ENCODE peak calls at places on chromosomes 13 and 19, in nine cellular contexts. J, P, X, N, M, S, F, Z and Q are unnamed samples.

GRCh38 chr19:2039082-2039958 is 11.7 kb downstream of the MKNK2 start:
- DNase-seq in J (no peak), S (no peak), M (no peak), Z (no peak), X (no peak), N (peak), F (no peak), P (no peak), Q (no peak)

GRCh38 chr13:94198666-94199065 is 280.8 kb downstream of the DCT start:
- DNase-seq in J (no peak), S (no peak), P (peak), X (no peak), F (no peak), N (no peak), M (peak), Z (no peak), Q (no peak)

GRCh38 chr19:2332341-2333026 is 4.0 kb downstream of the SPPL2B start:
- DNase-seq in J (no peak), M (no peak), S (peak), N (no peak), F (no peak), X (no peak), P (peak), Z (no peak), Q (no peak)

GRCh38 chr13:36355632-36356031 is 9.4 kb upstream of the SPART start:
- DNase-seq in P (no peak), M (no peak), X (no peak), S (no peak), N (no peak), J (no peak), Z (no peak), F (no peak), Q (no peak)

GRCh38 chr19:33374406-33374703 is 846 bp downstream of the CEBPG start:
- DNase-seq in N (no peak), S (no peak), M (no peak), Z (no peak), J (no peak), P (peak), F (peak), X (peak), Q (no peak)

GRCh38 chr19:10706990-10707389 is 5.8 kb downstream of the QTRT1 start:
- DNase-seq in S (no peak), P (no peak), M (no peak), F (no peak), N (no peak), Z (no peak), J (no peak), X (no peak), Q (no peak)

GRCh38 chr13:90445179-90445578 is 902.3 kb upstream of the MIR17HG start:
- DNase-seq in M (peak), F (peak), Z (peak), J (peak), X (peak), N (no peak), P (peak), S (no peak), Q (peak)

GRCh38 chr13:24251525-24251924 is 57.9 kb upstream of the C1QTNF9 start:
- DNase-seq in S (peak), Z (no peak), J (no peak), M (no peak), F (no peak), P (no peak), N (no peak), X (no peak), Q (no peak)

GRCh38 chr13:112783135-112783945 is 93.5 kb downstream of the ATP11A start:
- DNase-seq in S (no peak), N (no peak), F (peak), X (peak), Z (no peak), P (no peak), M (peak), J (peak), Q (no peak)

GRCh38 chr13:113057084-113057483 is 48.5 kb upstream of the F7 start:
- DNase-seq in N (no peak), M (no peak), J (no peak), X (no peak), S (no peak), Z (no peak), F (no peak), P (no peak), Q (no peak)

GRCh38 chr13:32264407-32264806 is 50.8 kb downstream of the ZAR1L start:
- DNase-seq in S (peak), X (peak), N (no peak), F (peak), M (peak), Z (peak), P (peak), J (peak), Q (no peak)

GRCh38 chr19:14090509-14091085 is at the start of gene SAMD1:
- DNase-seq in Z (peak), P (peak), N (peak), F (peak), S (peak), X (peak), M (peak), J (peak), Q (no peak)

GRCh38 chr19:30423481-30423880 is 51.3 kb downstream of the ZNF536 start:
- DNase-seq in P (no peak), M (no peak), J (no peak), Z (no peak), F (no peak), X (no peak), S (no peak), N (no peak), Q (no peak)

GRCh38 chr13:40672310-40673060 is 6.0 kb upstream of the FOXO1 start:
- DNase-seq in X (peak), N (no peak), F (peak), P (peak), M (peak), Z (peak), J (peak), S (no peak), Q (peak)

GRCh38 chr19:47109541-47110375 is 3.8 kb downstream of the ZC3H4 start:
- DNase-seq in J (peak), X (peak), P (peak), F (peak), S (peak), Z (peak), N (no peak), M (peak), Q (peak)

GRCh38 chr13:99963832-99964339 is 7.7 kb downstream of the ZIC5 start:
- DNase-seq in Z (no peak), X (no peak), S (no peak), J (no peak), P (no peak), M (no peak), F (no peak), N (no peak), Q (no peak)

GRCh38 chr19:39155741-39156140 is 30.2 kb downstream of the PAK4 start:
- DNase-seq in F (no peak), N (no peak), Z (no peak), S (no peak), P (no peak), J (no peak), X (no peak), M (no peak), Q (no peak)

GRCh38 chr19:9406798-9407352 is 28.5 kb downstream of the ZNF266 start:
- DNase-seq in Z (no peak), N (peak), X (peak), F (peak), J (peak), S (peak), P (peak), M (peak), Q (peak)

GRCh38 chr19:50565984-50566903 is 2.0 kb downstream of the LRRC4B start:
- DNase-seq in P (peak), J (no peak), M (no peak), X (no peak), N (no peak), F (no peak), S (no peak), Z (no peak), Q (no peak)

GRCh38 chr13:21043898-21044297 is 17.5 kb downstream of the LATS2 start:
- DNase-seq in X (peak), Z (no peak), N (no peak), S (no peak), M (peak), F (peak), P (peak), J (peak), Q (no peak)

GRCh38 chr19:1490311-1491113 is at the start of gene PCSK4:
- DNase-seq in P (peak), Z (peak), S (peak), X (peak), M (peak), N (peak), F (peak), J (peak), Q (peak)

GRCh38 chr19:42033413-42033812 is 36.6 kb downstream of the GRIK5 start:
- DNase-seq in Z (no peak), P (no peak), F (no peak), X (no peak), J (no peak), M (no peak), N (no peak), S (no peak), Q (no peak)

GRCh38 chr13:33940898-33941297 is 122.9 kb downstream of the RFC3 start:
- DNase-seq in P (no peak), S (no peak), F (no peak), X (peak), J (no peak), M (no peak), N (no peak), Z (peak), Q (no peak)

GRCh38 chr13:72556945-72557344 is 170.5 kb downstream of the MZT1 start:
- DNase-seq in X (no peak), P (no peak), S (no peak), M (no peak), J (no peak), N (no peak), F (no peak), Z (no peak), Q (no peak)

GRCh38 chr13:112744306-112745021 is 54.6 kb downstream of the ATP11A start:
- DNase-seq in M (no peak), P (no peak), S (no peak), Z (no peak), X (peak), J (peak), N (no peak), F (peak), Q (no peak)

GRCh38 chr13:85631801-85632200 is 167.4 kb downstream of the SLITRK6 start:
- DNase-seq in N (no peak), S (no peak), J (peak), P (peak), Z (no peak), M (no peak), X (no peak), F (peak), Q (peak)

GRCh38 chr19:54035215-54036178 is 28.2 kb downstream of the VSTM1 start:
- DNase-seq in N (no peak), M (peak), Z (peak), X (peak), F (peak), S (no peak), J (peak), P (peak), Q (peak)

DNA sequence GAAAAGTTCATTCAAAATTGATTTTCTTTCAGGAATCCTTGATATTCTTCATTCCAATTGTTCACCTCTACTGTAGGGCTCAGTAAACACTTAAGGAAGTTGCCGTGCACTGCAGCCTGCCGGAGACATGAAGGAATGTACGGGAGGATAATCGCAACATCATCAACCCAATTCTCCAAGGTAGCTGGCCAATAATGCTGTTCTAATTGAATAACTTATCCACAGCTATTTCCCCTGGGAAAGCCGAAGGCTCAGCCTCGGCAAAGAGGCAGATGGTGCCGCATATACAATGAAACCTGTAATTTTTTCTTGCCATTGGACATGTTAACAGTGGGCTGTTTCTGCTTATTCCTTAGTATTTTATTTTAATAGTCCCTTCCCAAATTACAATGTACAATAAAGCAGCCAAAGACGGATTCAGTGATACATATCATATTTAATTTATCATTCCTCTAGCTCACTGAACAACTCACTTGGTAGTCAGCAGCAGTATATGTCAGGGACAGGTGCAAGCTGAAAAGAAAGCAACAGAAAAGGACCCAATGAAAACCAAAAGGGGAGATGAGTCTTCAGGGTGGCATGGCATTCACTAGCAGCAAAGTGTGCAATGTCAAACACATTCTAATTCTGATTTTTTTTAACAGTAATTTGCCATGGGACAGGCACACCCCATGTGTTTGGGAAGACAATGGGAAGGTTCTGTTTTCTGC is 420.5 kb upstream of the KLF12 start:
- DNase-seq in Z (no peak), S (no peak), M (no peak), F (no peak), X (no peak), N (no peak), P (peak), J (no peak), Q (no peak)
- TF ChIP-seq CTCF in Z (no peak), S (no peak), M (no peak), F (no peak), X (no peak), N (no peak), P (no peak), J (no peak), Q (no peak)

DNA sequence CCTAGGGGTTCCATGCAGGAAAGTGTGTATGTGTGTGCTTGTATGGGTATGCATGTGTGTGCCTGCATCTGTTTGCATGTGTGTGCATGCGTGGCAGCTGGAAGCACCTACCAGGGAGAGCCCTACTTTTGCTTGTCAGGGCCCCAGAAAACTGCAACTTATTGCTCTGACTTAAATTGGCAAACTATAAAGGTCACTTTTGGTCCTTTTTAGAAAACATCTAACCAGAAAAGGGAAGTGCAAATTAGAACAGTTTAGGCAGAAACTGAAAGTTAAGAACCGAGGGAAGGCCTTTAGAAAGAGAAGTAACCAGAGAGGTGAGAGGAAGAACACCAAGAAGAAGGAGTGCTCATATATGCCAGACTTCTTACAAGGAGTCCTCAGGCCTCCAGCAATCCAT is 32.5 kb downstream of the DLEU7 start:
- DNase-seq in P (no peak), F (no peak), N (no peak), S (no peak), X (no peak), Z (no peak), M (no peak), J (no peak), Q (no peak)
- H3K4me3 ChIP-seq in P (no peak), F (no peak), N (no peak), S (no peak), X (no peak), Z (no peak), M (no peak), J (no peak), Q (no peak)

GRCh38 chr19:40465025-40465780 is at the start of gene BLVRB:
- DNase-seq in F (peak), M (peak), P (peak), N (no peak), J (peak), X (peak), S (peak), Z (no peak), Q (no peak)
- TF ChIP-seq CTCF in F (no peak), M (no peak), P (no peak), N (no peak), J (no peak), X (no peak), S (no peak), Z (no peak), Q (no peak)

GRCh38 chr19:18606281-18607221 is at the start of gene CRLF1:
- DNase-seq in M (no peak), J (no peak), N (no peak), S (no peak), X (no peak), P (no peak), F (no peak), Z (no peak), Q (no peak)

GRCh38 chr19:18603958-18604819 is 2.4 kb downstream of the CRLF1 start:
- DNase-seq in F (no peak), M (no peak), J (no peak), P (no peak), Z (no peak), S (no peak), X (no peak), N (no peak), Q (no peak)

GRCh38 chr19:18604820-18605159 is 1.8 kb downstream of the CRLF1 start:
- DNase-seq in J (no peak), M (no peak), Z (no peak), F (no peak), S (no peak), P (no peak), N (no peak), X (no peak), Q (no peak)

GRCh38 chr19:18605546-18606280 is 886 bp downstream of the CRLF1 start:
- DNase-seq in J (no peak), F (no peak), N (no peak), M (no peak), P (no peak), Z (no peak), S (no peak), X (no peak), Q (no peak)

GRCh38 chr19:18605196-18605545 is 1.4 kb downstream of the CRLF1 start:
- DNase-seq in X (no peak), M (no peak), N (no peak), J (no peak), S (no peak), P (no peak), Z (no peak), F (no peak), Q (no peak)
- H3K4me3 ChIP-seq in X (peak), M (peak), N (no peak), J (no peak), S (no peak), P (peak), Z (no peak), F (no peak), Q (no peak)

DNA sequence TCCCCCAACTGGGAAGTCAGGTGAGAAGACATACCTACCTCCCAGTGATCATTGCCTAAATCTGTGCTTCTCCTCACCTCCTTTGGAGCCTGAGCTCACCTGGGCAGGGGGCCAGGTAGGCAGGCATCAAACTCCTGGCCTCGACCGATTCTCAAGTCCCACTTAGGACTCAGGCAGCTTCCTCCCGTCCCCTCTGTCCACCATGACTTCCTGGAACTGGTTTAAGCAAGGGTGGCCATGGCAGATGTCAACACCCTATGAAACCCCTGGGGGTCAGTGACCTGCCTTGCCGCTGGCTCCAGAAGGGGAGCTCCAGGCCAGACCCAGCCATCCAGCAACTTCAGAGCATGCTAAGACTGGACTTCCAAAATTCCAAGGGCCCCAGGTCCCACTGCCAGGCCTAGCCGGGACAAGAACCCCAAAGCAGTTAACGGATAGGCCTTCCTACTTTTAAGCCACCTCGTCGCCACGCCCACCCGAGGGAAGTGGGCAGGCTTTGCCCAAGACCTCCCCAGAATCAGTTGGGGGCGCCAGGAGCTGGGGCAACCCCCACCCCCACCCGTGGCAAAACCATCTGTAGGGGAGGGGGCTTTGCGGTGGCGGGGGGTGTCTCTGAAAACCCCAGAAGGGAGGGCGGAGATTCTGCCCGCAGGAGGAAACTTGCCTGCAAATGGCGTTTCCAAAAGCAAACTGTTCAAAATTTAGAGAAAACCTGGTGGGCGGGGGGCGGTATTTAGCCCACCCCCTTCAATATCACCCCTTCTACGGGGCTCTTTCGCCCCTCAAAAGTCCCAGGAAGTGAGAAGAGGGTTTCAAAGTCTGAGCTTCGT is 657 bp downstream of the PLIN3 start:
- DNase-seq in P (peak), X (peak), S (peak), Z (peak), M (no peak), N (peak), F (peak), J (no peak), Q (no peak)
- TF ChIP-seq CTCF in P (no peak), X (no peak), S (no peak), Z (no peak), M (no peak), N (no peak), F (no peak), J (no peak), Q (no peak)

GRCh38 chr13:110306960-110307696 is at the start of the genes COL4A1 and COL4A2:
- DNase-seq in F (peak), Z (peak), X (peak), S (peak), N (peak), P (peak), J (peak), M (peak), Q (no peak)
- H3K4me3 ChIP-seq in F (peak), Z (peak), X (peak), S (peak), N (peak), P (peak), J (peak), M (peak), Q (peak)